ENCODE peak calls at places on chromosomes 7 and 10, in six cellular contexts. G is colonic mucosa, D is body of pancreas, H is adipocyte, E is PC-9, Y is MM.1S. K is an unnamed sample. For H3K9me3, H3K27me3 and H3K4me1, the result is how much of the 10 kb centered on the place peaks cover.

GRCh38 chr7:80151274-80151665 is 16.6 kb downstream of the GNAI1 start:
- DNase-seq in G (no peak), D (no peak), H (peak), E (no peak), Y (peak), K (no peak)

GRCh38 chr7:50838675-50839377 is 56.1 kb upstream of the GRB10 start:
- DNase-seq in G (no peak), D (no peak), H (no peak), E (no peak), Y (no peak), K (no peak)

GRCh38 chr7:2661096-2661449 is 26.9 kb upstream of the AMZ1 start:
- DNase-seq in G (no peak), D (no peak), H (no peak), E (no peak), Y (no peak), K (no peak)

GRCh38 chr7:128911441-128912031 is 1.0 kb upstream of the KCP start:
- DNase-seq in G (peak), D (no peak), H (no peak), E (no peak), Y (no peak), K (no peak)

GRCh38 chr10:57035310-57035709 is 674.3 kb upstream of the ZWINT start:
- DNase-seq in G (no peak), D (no peak), H (no peak), E (peak), Y (no peak), K (no peak)

GRCh38 chr7:28293529-28293835 is 112.9 kb upstream of the JAZF1 start:
- DNase-seq in G (no peak), D (no peak), H (no peak), E (peak), Y (no peak), K (no peak)

GRCh38 chr7:4683043-4683883 is 1.2 kb downstream of the FOXK1 start:
- DNase-seq in G (peak), D (no peak), H (peak), E (no peak), Y (no peak), K (no peak)

GRCh38 chr7:56213574-56213973 is 97.4 kb upstream of the NUPR2 start:
- DNase-seq in G (no peak), D (no peak), H (no peak), E (no peak), Y (no peak), K (no peak)

GRCh38 chr7:125926621-125927020 is 997.0 kb upstream of the POT1 start:
- DNase-seq in G (no peak), D (no peak), H (no peak), E (no peak), Y (no peak), K (no peak)
- H3K9me3 ChIP-seq in G (under half), D (under half), H (under half), E (under half), Y (under half), K (under half)

DNA sequence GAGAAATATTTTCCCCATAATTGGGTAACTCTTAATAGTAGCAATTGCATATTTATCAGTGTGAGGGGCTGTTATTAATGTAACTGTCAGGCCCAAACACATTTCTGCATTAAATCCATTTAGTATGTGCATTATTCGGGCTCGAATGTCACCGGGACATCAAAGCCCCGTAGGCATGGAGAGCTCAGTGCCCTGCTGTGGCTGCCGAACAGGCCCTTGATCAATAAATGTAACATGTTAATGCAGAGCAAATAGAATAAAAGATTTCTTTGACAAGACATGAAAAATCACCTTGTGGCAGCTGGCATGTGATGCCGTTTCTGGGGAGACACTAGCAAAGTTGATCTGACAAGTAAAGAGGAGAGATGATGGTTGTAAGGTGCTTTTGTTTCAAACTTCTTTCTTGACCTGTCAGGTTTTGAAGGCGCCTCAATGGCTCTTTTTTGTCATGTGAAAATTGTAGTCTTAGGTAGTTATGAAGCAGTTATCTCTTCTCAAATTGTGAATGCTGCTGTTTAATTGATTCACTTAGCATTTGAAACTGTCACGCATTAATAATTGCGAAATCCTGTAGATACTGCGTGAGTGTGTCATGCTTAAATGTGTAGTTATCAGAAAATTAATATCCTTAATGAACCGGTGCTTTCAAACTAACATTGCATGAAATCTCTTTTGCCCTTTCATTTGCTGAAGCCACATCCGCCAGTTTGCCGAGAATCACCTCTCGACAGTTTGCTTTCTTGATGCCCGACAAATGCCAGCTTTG is 19.4 kb downstream of the LRMDA start:
- DNase-seq in G (no peak), D (no peak), H (no peak), E (no peak), Y (no peak), K (no peak)
- H3K27me3 ChIP-seq in G (under half), D (under half), H (under half), E (under half), Y (under half), K (under half)

DNA sequence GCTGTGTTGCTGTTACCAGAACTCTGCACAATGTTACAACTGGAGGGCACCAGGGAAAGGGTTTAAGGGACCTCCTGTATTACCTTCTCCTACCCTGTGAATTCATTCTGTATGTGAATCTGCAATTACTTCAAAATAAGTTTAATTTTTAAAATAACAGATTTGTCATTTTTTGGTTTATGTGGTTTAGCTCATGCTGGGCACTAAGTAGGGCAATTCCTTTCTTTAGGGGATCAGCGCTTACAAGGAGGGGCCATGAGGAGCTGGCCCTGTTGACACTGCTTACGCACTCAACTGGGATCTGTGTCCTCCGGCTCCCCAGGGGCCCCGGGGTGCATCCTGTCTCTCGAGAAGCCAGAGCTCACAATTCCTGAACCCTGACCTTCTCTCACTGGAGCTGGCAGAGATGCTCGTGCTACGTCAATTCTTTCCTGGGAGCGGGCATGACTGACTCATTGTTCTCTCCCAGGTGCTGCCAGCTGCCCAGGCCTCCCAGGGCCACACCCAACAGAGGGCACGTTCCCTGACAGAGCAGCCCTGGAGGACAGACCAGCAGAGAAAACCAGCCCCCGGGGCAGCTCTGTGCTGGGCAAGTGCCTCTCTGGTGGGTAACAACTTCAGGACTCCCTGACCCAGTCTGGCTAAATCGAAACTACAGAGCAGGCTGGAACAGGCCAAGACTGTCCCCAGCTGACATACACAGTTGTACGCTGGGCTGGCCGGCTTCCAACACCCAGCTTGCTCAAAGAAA is 36.8 kb downstream of the CTBP2 start:
- DNase-seq in G (peak), D (peak), H (peak), E (peak), Y (no peak), K (peak)
- H3K4me1 ChIP-seq in G (under half), D (half or more), H (under half), E (under half), Y (under half), K (half or more)

GRCh38 chr10:131655101-131655849 is 245.5 kb upstream of the PPP2R2D start:
- DNase-seq in G (no peak), D (no peak), H (no peak), E (no peak), Y (no peak), K (peak)

GRCh38 chr10:131653140-131653539 is 247.7 kb upstream of the PPP2R2D start:
- DNase-seq in G (no peak), D (no peak), H (no peak), E (no peak), Y (no peak), K (peak)

GRCh38 chr10:131652416-131652815 is 248.4 kb upstream of the PPP2R2D start:
- DNase-seq in G (no peak), D (no peak), H (no peak), E (no peak), Y (no peak), K (peak)

GRCh38 chr10:131654471-131655087 is 246.2 kb upstream of the PPP2R2D start:
- DNase-seq in G (no peak), D (no peak), H (no peak), E (no peak), Y (no peak), K (peak)

GRCh38 chr10:131653550-131654470 is 247.0 kb upstream of the PPP2R2D start:
- DNase-seq in G (no peak), D (no peak), H (no peak), E (no peak), Y (no peak), K (peak)
- H3K9me3 ChIP-seq in G (under half), D (under half), H (under half), E (under half), Y (under half), K (under half)

GRCh38 chr7:107830410-107830809 is 27.4 kb upstream of the SLC26A3 start:
- DNase-seq in G (no peak), D (no peak), H (no peak), E (no peak), Y (no peak), K (no peak)
- H3K27me3 ChIP-seq in G (under half), D (under half), H (under half), E (under half), Y (under half), K (under half)